ENCODE peak calls at places on chromosomes 11 and 22, in eight cellular contexts. M is WERI-Rb-1; Z is mesendoderm; D is right atrium auricular region; J is stimulated activated CD4-positive, alpha-beta T cell treated with anti-CD3 and anti-CD28 coated beads, TNF-alpha, amount 100 ng/mL, for 4 hours; B is CD8-positive, alpha-beta memory T cell; T is fibroblast of lung; I is activated T-helper 1 cell treated with Interleukin-2 at 50 U/mL for 16 hours. K is an unnamed sample.

GRCh38 chr11:117197516-117198456 is 1.4 kb upstream of the TAGLN start:
- DNase-seq in M (peak), Z (peak), D (no peak), J (no peak), B (no peak), T (peak), I (no peak), K (no peak)

GRCh38 chr22:21698430-21699329 is 32.9 kb downstream of the PPIL2 start:
- DNase-seq in M (peak), Z (peak), D (peak), J (no peak), B (no peak), T (no peak), I (no peak), K (no peak)

GRCh38 chr11:78221396-78222315 is 32.9 kb downstream of the USP35 start:
- DNase-seq in M (no peak), Z (no peak), D (peak), J (no peak), B (no peak), T (no peak), I (no peak), K (no peak)

GRCh38 chr11:124865902-124866851 is 945 bp downstream of the ROBO3 start:
- DNase-seq in M (peak), Z (peak), D (no peak), J (no peak), B (peak), T (peak), I (peak), K (no peak)

GRCh38 chr22:26406118-26406517 is 22.9 kb upstream of the ASPHD2 start:
- DNase-seq in M (no peak), Z (peak), D (no peak), J (no peak), B (no peak), T (peak), I (no peak), K (no peak)

GRCh38 chr11:8785457-8785856 is 102.9 kb downstream of the RPL27A start:
- DNase-seq in M (no peak), Z (no peak), D (no peak), J (no peak), B (no peak), T (no peak), I (no peak), K (no peak)

GRCh38 chr11:72568861-72569260 is 105.4 kb downstream of the PDE2A start:
- DNase-seq in M (no peak), Z (no peak), D (no peak), J (no peak), B (no peak), T (no peak), I (no peak), K (no peak)

GRCh38 chr11:96635655-96636054 is 245.8 kb downstream of the JRKL start:
- DNase-seq in M (no peak), Z (no peak), D (no peak), J (no peak), B (no peak), T (no peak), I (no peak), K (no peak)

GRCh38 chr11:122850076-122850631 is 11.9 kb downstream of the CRTAM start:
- DNase-seq in M (no peak), Z (peak), D (no peak), J (no peak), B (peak), T (peak), I (no peak), K (no peak)

GRCh38 chr22:47270463-47271135 is 508.1 kb downstream of the TBC1D22A start:
- DNase-seq in M (no peak), Z (no peak), D (no peak), J (no peak), B (no peak), T (no peak), I (no peak), K (no peak)

GRCh38 chr11:117884994-117885393 is 8.5 kb upstream of the FXYD6 start:
- DNase-seq in M (no peak), Z (no peak), D (peak), J (no peak), B (no peak), T (peak), I (no peak), K (no peak)

GRCh38 chr11:10490398-10491232 is 35.6 kb downstream of the AMPD3 start:
- DNase-seq in M (no peak), Z (peak), D (peak), J (no peak), B (no peak), T (peak), I (no peak), K (peak)

GRCh38 chr22:28282346-28282745 is 363.3 kb upstream of the PITPNB start:
- DNase-seq in M (no peak), Z (no peak), D (no peak), J (no peak), B (no peak), T (peak), I (no peak), K (no peak)